ENCODE peak calls at places on chromosomes 13 and 19, in ten cellular contexts. P is WTC11, Q is tibial nerve, D is neural crest cell, A is fibroblast of pulmonary artery, F is thoracic aorta, Z is keratinocyte, J is progenitor cell of endocrine pancreas, R is H9, H is mammary epithelial cell. G is an unnamed sample.

GRCh38 chr19:4979211-4979807 is 10.4 kb downstream of the KDM4B start:
- DNase-seq in P (no peak), Q (no peak), D (no peak), A (no peak), F (no peak), Z (no peak), J (no peak), R (no peak), H (no peak), G (no peak)

GRCh38 chr19:21440321-21440720 is 43.4 kb downstream of the ZNF493 start:
- DNase-seq in P (no peak), Q (no peak), D (no peak), A (no peak), F (no peak), Z (no peak), J (no peak), R (no peak), H (no peak), G (no peak)

GRCh38 chr13:39916330-39916729 is 260.9 kb downstream of the COG6 start:
- DNase-seq in P (no peak), Q (no peak), D (no peak), A (peak; percentile 53), F (no peak), Z (no peak), J (no peak), R (no peak), H (peak; percentile 68), G (no peak)

GRCh38 chr13:52738719-52739467 is 727 bp downstream of the CNMD start:
- DNase-seq in P (peak; percentile 68), Q (no peak), D (peak; percentile 57), A (no peak), F (no peak), Z (no peak), J (peak; percentile 63), R (peak; percentile 62), H (no peak), G (no peak)

GRCh38 chr19:18290250-18291018 is 9.0 kb upstream of the JUND start:
- DNase-seq in P (no peak), Q (no peak), D (no peak), A (peak; percentile 60), F (no peak), Z (no peak), J (no peak), R (no peak), H (no peak), G (no peak)

GRCh38 chr19:47231215-47232054 is 436 bp upstream of the BBC3 start:
- DNase-seq in P (peak; percentile 86), Q (peak; percentile 76), D (peak; percentile 67), A (peak; percentile 85), F (peak; percentile 52), Z (no peak), J (peak; percentile 78), R (peak; percentile 93), H (peak; percentile 82), G (peak; percentile 96)

GRCh38 chr19:38277969-38278680 is 13.8 kb downstream of the SPINT2 start:
- DNase-seq in P (no peak), Q (no peak), D (no peak), A (peak; percentile 87), F (peak; percentile 88), Z (no peak), J (no peak), R (no peak), H (no peak), G (no peak)

GRCh38 chr13:48159436-48160225 is 64.7 kb upstream of the MED4 start:
- DNase-seq in P (no peak), Q (no peak), D (no peak), A (no peak), F (no peak), Z (no peak), J (no peak), R (no peak), H (peak; percentile 69), G (no peak)

GRCh38 chr13:79604752-79605151 is 123.8 kb downstream of the NDFIP2 start:
- DNase-seq in P (no peak), Q (no peak), D (no peak), A (peak; percentile 16), F (no peak), Z (no peak), J (no peak), R (no peak), H (peak; percentile 75), G (no peak)

GRCh38 chr13:23617551-23618014 is 47.4 kb downstream of the TNFRSF19 start:
- DNase-seq in P (no peak), Q (no peak), D (no peak), A (peak; percentile 61), F (no peak), Z (no peak), J (no peak), R (no peak), H (peak; percentile 17), G (no peak)

GRCh38 chr13:46751811-46752635 is 44.9 kb downstream of the ESD start:
- DNase-seq in P (no peak), Q (no peak), D (no peak), A (no peak), F (no peak), Z (no peak), J (no peak), R (no peak), H (no peak), G (no peak)

GRCh38 chr13:110907951-110908898 is 6.6 kb downstream of the ANKRD10 start:
- DNase-seq in P (no peak), Q (no peak), D (no peak), A (peak; percentile 58), F (no peak), Z (peak; percentile 88), J (no peak), R (peak; percentile 81), H (peak; percentile 99), G (no peak)

GRCh38 chr13:49829715-49830114 is 37.2 kb upstream of the KPNA3 start:
- DNase-seq in P (no peak), Q (no peak), D (no peak), A (no peak), F (no peak), Z (no peak), J (no peak), R (no peak), H (no peak), G (no peak)

GRCh38 chr19:19021115-19021514 is 12.2 kb downstream of the SUGP2 start:
- DNase-seq in P (no peak), Q (no peak), D (no peak), A (peak; percentile 29), F (no peak), Z (no peak), J (no peak), R (no peak), H (no peak), G (no peak)

GRCh38 chr19:17475541-17476115 is 5.3 kb downstream of the SLC27A1 start:
- DNase-seq in P (no peak), Q (peak; percentile 39), D (peak; percentile 39), A (peak; percentile 57), F (no peak), Z (no peak), J (no peak), R (no peak), H (peak; percentile 95), G (no peak)

DNA sequence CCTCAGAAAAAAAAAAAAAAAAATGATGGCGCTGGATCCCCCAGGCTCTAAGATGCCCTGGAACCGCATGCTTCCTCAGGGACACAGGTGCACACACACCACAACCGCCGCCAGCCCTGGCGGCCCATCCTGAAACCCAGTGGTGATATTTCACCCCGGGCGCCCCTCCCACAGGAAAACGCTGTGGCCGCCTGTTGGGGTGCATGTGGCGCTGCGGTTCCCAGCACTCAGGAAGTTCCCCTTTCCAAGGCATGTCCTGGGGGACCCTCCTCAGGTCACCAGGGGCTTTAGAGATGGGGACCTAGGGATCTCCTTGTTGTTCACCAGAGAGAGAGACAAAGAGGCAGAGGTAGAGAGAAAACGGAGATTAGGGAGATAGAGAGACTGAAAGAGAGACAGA is 2.5 kb downstream of the ADGRE2 start:
- DNase-seq in P (peak; percentile 36), Q (no peak), D (no peak), A (no peak), F (no peak), Z (no peak), J (no peak), R (peak; percentile 31), H (no peak), G (no peak)
- TF ChIP-seq CTCF in P (no peak), Q (no peak), D (no peak), A (no peak), F (no peak), Z (peak; percentile 23), J (no peak), R (no peak), H (no peak), G (no peak)

GRCh38 chr19:45693168-45693788 is 812 bp downstream of the QPCTL start:
- DNase-seq in P (peak; percentile 90), Q (peak; percentile 85), D (peak; percentile 88), A (peak; percentile 69), F (peak; percentile 53), Z (no peak), J (peak; percentile 80), R (peak; percentile 83), H (peak; percentile 55), G (peak; percentile 94)
- TF ChIP-seq CTCF in P (peak; percentile 88), Q (peak; percentile 86), D (peak; percentile 93), A (peak; percentile 88), F (peak; percentile 85), Z (peak; percentile 97), J (peak; percentile 93), R (peak; percentile 93), H (peak; percentile 85), G (peak; percentile 92)

GRCh38 chr13:42216422-42216735 is 55.6 kb upstream of the AKAP11 start:
- DNase-seq in P (no peak), Q (no peak), D (no peak), A (no peak), F (no peak), Z (no peak), J (no peak), R (no peak), H (no peak), G (no peak)
- TF ChIP-seq CTCF in P (no peak), Q (peak; percentile 2), D (no peak), A (no peak), F (no peak), Z (no peak), J (no peak), R (no peak), H (no peak), G (no peak)

GRCh38 chr19:10562609-10563008 is 3.2 kb downstream of the KRI1 start:
- DNase-seq in P (no peak), Q (no peak), D (no peak), A (no peak), F (no peak), Z (no peak), J (no peak), R (no peak), H (no peak), G (no peak)

GRCh38 chr19:10566408-10566657 is 523 bp upstream of the KRI1 start:
- DNase-seq in P (no peak), Q (no peak), D (no peak), A (no peak), F (no peak), Z (no peak), J (no peak), R (no peak), H (no peak), G (no peak)

GRCh38 chr19:10565567-10566407 is at the start of gene KRI1:
- DNase-seq in P (peak; percentile 99), Q (peak; percentile 96), D (peak; percentile 99), A (peak; percentile 98), F (peak; percentile 95), Z (peak; percentile 88), J (peak; percentile 97), R (peak; percentile 97), H (peak; percentile 94), G (peak; percentile 99)

GRCh38 chr19:10566658-10567410 is 1.0 kb upstream of the KRI1 start:
- DNase-seq in P (no peak), Q (no peak), D (no peak), A (no peak), F (no peak), Z (no peak), J (no peak), R (no peak), H (no peak), G (no peak)

GRCh38 chr19:10565028-10565566 is 713 bp downstream of the KRI1 start:
- DNase-seq in P (peak; percentile 63), Q (peak; percentile 40), D (no peak), A (peak; percentile 32), F (no peak), Z (no peak), J (peak; percentile 34), R (peak; percentile 53), H (no peak), G (no peak)
- TF ChIP-seq CTCF in P (no peak), Q (no peak), D (no peak), A (peak; percentile 24), F (no peak), Z (peak; percentile 25), J (no peak), R (peak; percentile 14), H (peak; percentile 27), G (no peak)

G was measured in osteocyte.